ENCODE peak calls at places on chromosomes 7 and 10, in eight cellular contexts. K is HepG2, X is left ventricle myocardium inferior, U is lower leg skin, A is hepatocyte, V is IMR-90, B is GM23338, M is fibroblast of pulmonary artery. Z is an unnamed sample.

GRCh38 chr10:6665847-6666246 is 85.8 kb upstream of the PRKCQ start:
- DNase-seq in U (no peak), M (no peak), B (no peak), X (no peak), V (no peak), K (no peak), A (no peak), Z (no peak)

GRCh38 chr10:103620357-103620749 is 126.8 kb downstream of the NEURL1 start:
- DNase-seq in B (no peak), K (no peak), M (no peak), V (no peak), A (no peak), U (no peak), X (no peak), Z (no peak)

GRCh38 chr7:136526408-136527105 is 341.9 kb upstream of the CHRM2 start:
- DNase-seq in M (no peak), A (no peak), U (peak; percentile 71), X (no peak), B (no peak), V (no peak), K (no peak), Z (no peak)

GRCh38 chr7:4862156-4862555 is 326 bp upstream of the PAPOLB start:
- DNase-seq in U (no peak), M (no peak), B (no peak), K (no peak), A (no peak), V (no peak), X (no peak), Z (no peak)

GRCh38 chr10:89522463-89522862 is 12.9 kb downstream of the SLC16A12 start:
- DNase-seq in K (no peak), X (no peak), A (peak; percentile 20), V (peak; percentile 53), B (no peak), U (no peak), M (peak; percentile 39), Z (peak; percentile 21)

GRCh38 chr10:49081532-49082275 is 33.6 kb downstream of the VSTM4 start:
- DNase-seq in K (peak; percentile 67), X (peak; percentile 59), B (peak; percentile 31), A (no peak), V (peak; percentile 15), U (peak; percentile 82), M (no peak), Z (peak; percentile 62)

GRCh38 chr7:105352018-105352612 is 36.6 kb downstream of the SRPK2 start:
- DNase-seq in M (peak; percentile 95), A (peak; percentile 39), V (peak; percentile 82), K (no peak), U (peak; percentile 93), X (peak; percentile 80), B (no peak), Z (peak; percentile 98)

GRCh38 chr10:44674536-44674935 is 236.6 kb upstream of the TMEM72 start:
- DNase-seq in K (no peak), U (no peak), V (no peak), X (no peak), M (peak; percentile 35), A (no peak), B (no peak), Z (peak; percentile 17)

GRCh38 chr7:117564080-117564479 is 84.3 kb downstream of the CFTR start:
- DNase-seq in X (no peak), M (no peak), B (no peak), U (no peak), V (no peak), K (no peak), A (peak; percentile 26), Z (no peak)

GRCh38 chr10:49280001-49280408 is 19.0 kb upstream of the C10orf71 start:
- DNase-seq in K (no peak), A (no peak), X (no peak), M (peak; percentile 40), V (peak; percentile 15), B (no peak), U (peak; percentile 78), Z (peak; percentile 78)

GRCh38 chr10:74967850-74968620 is 141.6 kb downstream of the KAT6B start:
- DNase-seq in B (peak; percentile 17), U (no peak), A (peak; percentile 28), K (peak; percentile 37), V (no peak), M (peak; percentile 32), X (no peak), Z (no peak)

GRCh38 chr7:22784346-22784745 is 38.3 kb downstream of the TOMM7 start:
- DNase-seq in K (peak; percentile 58), B (no peak), X (no peak), U (no peak), A (no peak), V (peak; percentile 25), M (peak; percentile 87), Z (no peak)

GRCh38 chr10:124450010-124450782 is at the start of gene NKX1-2:
- DNase-seq in A (peak; percentile 46), V (no peak), B (peak; percentile 89), K (no peak), U (no peak), M (no peak), X (no peak), Z (no peak)

GRCh38 chr7:100629117-100629711 is 12.1 kb downstream of the TFR2 start:
- DNase-seq in M (peak; percentile 32), U (no peak), A (no peak), X (no peak), K (no peak), B (peak; percentile 90), V (no peak), Z (no peak)

GRCh38 chr7:100630066-100630465 is 11.3 kb downstream of the TFR2 start:
- DNase-seq in M (no peak), B (no peak), U (no peak), V (no peak), K (no peak), X (no peak), A (no peak), Z (no peak)

GRCh38 chr7:100627238-100627549 is 14.2 kb downstream of the TFR2 start:
- DNase-seq in M (no peak), B (no peak), U (no peak), K (no peak), X (no peak), V (no peak), A (no peak), Z (no peak)

GRCh38 chr7:100632951-100633717 is 8.2 kb downstream of the TFR2 start:
- DNase-seq in K (no peak), X (no peak), V (peak; percentile 29), A (peak; percentile 73), U (no peak), M (peak; percentile 24), B (peak; percentile 65), Z (peak; percentile 13)
- TF ChIP-seq CTCF in K (no peak), X (peak; percentile 29), V (peak; percentile 25), A (peak; percentile 41), U (no peak), M (peak; percentile 31), B (peak; percentile 45), Z (peak; percentile 27)

DNA sequence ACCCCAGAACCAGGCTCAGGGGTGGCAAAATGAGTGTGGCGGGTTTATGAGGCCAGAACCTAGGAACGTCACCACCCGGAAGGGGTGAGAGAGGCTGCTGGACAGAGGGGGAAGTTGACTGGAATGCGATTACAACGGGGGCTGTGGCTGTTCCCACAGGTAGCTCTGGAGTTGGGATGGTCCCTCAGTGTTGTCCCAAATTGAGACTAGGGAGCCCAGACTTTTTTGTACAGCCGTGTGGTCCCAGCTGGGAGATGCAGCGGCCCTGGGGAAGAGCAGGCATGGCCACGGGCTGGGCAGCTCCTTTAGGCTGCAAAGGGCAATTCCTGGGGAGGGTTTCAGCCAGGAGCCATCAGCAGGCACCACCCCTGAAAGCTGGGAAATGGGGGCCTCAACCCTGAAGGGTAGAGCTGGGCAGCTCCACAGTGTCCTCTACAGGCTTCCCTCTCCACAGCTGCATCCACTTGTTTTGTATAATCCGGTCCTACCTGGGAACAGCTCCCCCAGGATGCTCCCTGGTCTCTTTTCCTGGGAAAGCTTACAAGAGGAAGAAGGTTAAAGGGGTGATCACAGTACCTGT is 11.0 kb upstream of the GDF10 start:
- DNase-seq in U (peak; percentile 80), X (no peak), V (no peak), K (no peak), M (no peak), B (no peak), A (no peak), Z (no peak)
- H3K4me3 ChIP-seq in U (no peak overlapping the region), X (no peak overlapping the region), V (no peak overlapping the region), K (no peak overlapping the region), M (no peak overlapping the region), B (no peak overlapping the region), A (no peak overlapping the region), Z (no peak overlapping the region)

GRCh38 chr10:79417731-79418130 is 27.7 kb downstream of the ZCCHC24 start:
- DNase-seq in K (no peak), V (no peak), A (no peak), X (peak; percentile 11), U (no peak), B (no peak), M (no peak), Z (no peak)

GRCh38 chr10:79418274-79418673 is 27.1 kb downstream of the ZCCHC24 start:
- DNase-seq in V (no peak), B (no peak), M (no peak), K (no peak), A (no peak), U (no peak), X (peak; percentile 13), Z (no peak)

GRCh38 chr10:79417266-79417665 is 28.2 kb downstream of the ZCCHC24 start:
- DNase-seq in B (no peak), X (peak; percentile 7), A (no peak), U (no peak), V (no peak), K (no peak), M (no peak), Z (no peak)

GRCh38 chr10:79420974-79421688 is 24.3 kb downstream of the ZCCHC24 start:
- DNase-seq in V (no peak), X (peak; percentile 21), K (no peak), U (no peak), B (no peak), M (no peak), A (no peak), Z (peak; percentile 54)

GRCh38 chr10:79418886-79419595 is 26.4 kb downstream of the ZCCHC24 start:
- DNase-seq in M (no peak), K (no peak), A (no peak), V (no peak), U (no peak), X (no peak), B (no peak), Z (no peak)
- TF ChIP-seq CTCF in M (no peak), K (no peak), A (no peak), V (no peak), U (no peak), X (no peak), B (no peak), Z (no peak)

GRCh38 chr7:2564970-2565546 is 6.3 kb downstream of the IQCE start:
- DNase-seq in V (peak; percentile 34), U (no peak), K (no peak), B (no peak), X (no peak), A (no peak), M (no peak), Z (no peak)

GRCh38 chr7:2567663-2568238 is 9.0 kb downstream of the IQCE start:
- DNase-seq in M (peak; percentile 57), A (peak; percentile 52), U (no peak), X (peak; percentile 40), V (peak; percentile 38), B (peak; percentile 76), K (peak; percentile 42), Z (peak; percentile 48)

GRCh38 chr7:2566348-2566889 is 7.6 kb downstream of the IQCE start:
- DNase-seq in U (no peak), A (no peak), X (no peak), V (no peak), B (no peak), M (no peak), K (no peak), Z (no peak)

GRCh38 chr7:2568521-2569223 is 9.9 kb downstream of the IQCE start:
- DNase-seq in X (no peak), B (no peak), M (no peak), A (no peak), V (no peak), K (no peak), U (no peak), Z (no peak)

GRCh38 chr7:2566890-2567662 is 8.3 kb downstream of the IQCE start:
- DNase-seq in K (peak; percentile 56), V (no peak), X (peak; percentile 43), M (no peak), A (no peak), U (no peak), B (no peak), Z (peak; percentile 9)
- H3K4me3 ChIP-seq in K (peak overlapping the region; percentile 55), V (no peak overlapping the region), X (peak overlapping the region; percentile 25), M (no peak overlapping the region), A (no peak overlapping the region), U (no peak overlapping the region), B (no peak overlapping the region), Z (peak overlapping the region; percentile 16)

Z was measured in AG10803.